ENCODE peak calls at places on chromosomes 16 and 17, in nine cellular contexts. U is left ventricle myocardium inferior, T is cardiac muscle cell, I is heart right ventricle, L is uterus, Y is body of pancreas, C is colonic mucosa, G is foreskin keratinocyte, E is Peyer's patch. P is an unnamed sample.

GRCh38 chr16:88820335-88821025 is 8.8 kb upstream of the APRT start:
- DNase-seq in G (no peak), U (no peak), C (no peak), I (no peak), Y (no peak), E (no peak), L (no peak), T (no peak), P (no peak)

GRCh38 chr17:71409137-71409536 is 711.7 kb upstream of the SOX9 start:
- DNase-seq in T (no peak), E (no peak), C (no peak), L (no peak), U (no peak), I (no peak), Y (no peak), G (no peak), P (no peak)

GRCh38 chr16:53754938-53755910 is 51.3 kb downstream of the FTO start:
- DNase-seq in L (peak; percentile 90), C (peak; percentile 87), U (no peak), T (no peak), G (peak; percentile 55), I (no peak), Y (peak; percentile 70), E (peak; percentile 82), P (peak; percentile 64)

GRCh38 chr17:73013816-73014663 is 78.4 kb downstream of the SLC39A11 start:
- DNase-seq in U (no peak), G (no peak), I (no peak), L (no peak), C (no peak), E (peak; percentile 13), Y (no peak), T (no peak), P (no peak)

GRCh38 chr16:25493136-25493811 is 198.5 kb upstream of the HS3ST4 start:
- DNase-seq in L (no peak), Y (no peak), C (no peak), E (no peak), T (no peak), G (no peak), U (no peak), I (no peak), P (peak; percentile 7)

GRCh38 chr17:65039349-65039988 is 17.1 kb downstream of the GNA13 start:
- DNase-seq in E (peak; percentile 74), U (no peak), L (no peak), C (no peak), T (no peak), G (peak; percentile 82), Y (no peak), I (no peak), P (no peak)

GRCh38 chr16:87146676-87147075 is 170.5 kb downstream of the C16orf95 start:
- DNase-seq in G (no peak), U (no peak), Y (no peak), T (peak; percentile 71), I (no peak), E (no peak), C (no peak), L (no peak), P (no peak)

GRCh38 chr17:33572615-33573014 is 279.5 kb upstream of the ASIC2 start:
- DNase-seq in Y (no peak), I (no peak), U (no peak), L (no peak), T (peak; percentile 55), E (no peak), C (no peak), G (no peak), P (no peak)

GRCh38 chr17:57597531-57598453 is 147.3 kb downstream of the CCDC182 start:
- DNase-seq in Y (peak; percentile 76), I (peak; percentile 81), E (peak; percentile 81), T (peak; percentile 79), U (peak; percentile 60), C (peak; percentile 72), L (peak; percentile 66), G (peak; percentile 29), P (peak; percentile 78)

GRCh38 chr16:69187387-69187890 is 475 bp downstream of the SNTB2 start:
- DNase-seq in Y (peak; percentile 61), I (peak; percentile 32), L (peak; percentile 53), U (peak; percentile 58), G (no peak), C (peak; percentile 56), E (peak; percentile 77), T (peak; percentile 68), P (peak; percentile 56)

GRCh38 chr16:73996624-73997339 is 299.8 kb upstream of the PSMD7 start:
- DNase-seq in L (no peak), U (no peak), Y (no peak), T (no peak), E (no peak), G (no peak), I (no peak), C (peak; percentile 90), P (no peak)

GRCh38 chr17:63543822-63544420 is 6.4 kb upstream of the DCAF7 start:
- DNase-seq in C (no peak), L (no peak), T (no peak), U (no peak), G (no peak), I (no peak), Y (no peak), E (no peak), P (no peak)

DNA sequence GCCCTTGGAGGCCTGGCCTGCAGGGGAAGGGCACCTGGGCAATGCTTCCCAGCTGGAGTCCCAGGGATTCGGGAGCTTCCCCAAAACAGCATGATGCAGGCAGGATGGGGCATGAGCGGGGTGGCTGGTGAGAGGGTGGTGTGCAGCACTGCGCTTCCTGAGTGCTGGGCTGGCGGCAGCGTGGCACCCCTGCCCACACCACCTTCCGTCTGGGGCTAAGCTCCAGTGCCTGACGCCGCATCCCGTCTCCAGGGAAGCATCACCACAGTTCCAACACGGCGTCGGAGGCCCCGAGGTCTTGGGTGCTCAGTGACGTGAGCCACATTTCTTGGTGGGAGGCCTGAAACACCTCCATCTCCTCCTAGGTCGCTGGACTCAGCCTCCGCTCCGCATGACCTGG is 13.8 kb upstream of the MTSS2 start:
- DNase-seq in U (no peak), C (no peak), G (no peak), E (no peak), I (no peak), Y (no peak), L (no peak), T (no peak), P (no peak)
- H3K4me1 ChIP-seq in U (peaks cover 99% of the 10 kb centered on the region), C (peaks cover 8% of the 10 kb centered on the region), G (peaks cover 31% of the 10 kb centered on the region), E (peaks cover 59% of the 10 kb centered on the region), I (peaks cover 78% of the 10 kb centered on the region), Y (no peaks in the 10 kb centered on the region), L (peaks cover 32% of the 10 kb centered on the region), T (peaks cover 74% of the 10 kb centered on the region), P (peaks cover 29% of the 10 kb centered on the region)

DNA sequence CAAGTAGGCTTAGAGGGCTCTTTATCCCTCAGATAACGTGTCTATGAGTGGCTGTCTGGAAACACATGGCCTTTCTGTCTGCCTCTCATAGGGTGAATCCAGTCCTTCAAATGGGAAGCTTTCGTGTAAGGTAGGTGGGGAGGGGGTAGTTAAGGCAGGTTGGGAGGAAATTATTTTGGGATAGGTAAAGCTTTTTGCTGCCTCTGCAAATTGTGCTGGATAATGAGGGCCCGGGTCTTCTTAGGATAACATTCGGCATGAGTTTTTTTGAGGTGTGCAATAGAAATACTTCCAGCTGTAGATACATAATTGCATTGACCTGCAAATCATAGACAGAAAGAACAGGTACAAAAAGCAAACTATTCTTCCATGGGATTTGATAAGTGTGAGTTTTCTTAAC is 189.7 kb downstream of the PRKCA start:
- DNase-seq in L (no peak), U (no peak), C (no peak), G (no peak), T (no peak), I (no peak), E (no peak), Y (no peak), P (no peak)
- H3K4me1 ChIP-seq in L (no peaks in the 10 kb centered on the region), U (no peaks in the 10 kb centered on the region), C (no peaks in the 10 kb centered on the region), G (peaks cover 19% of the 10 kb centered on the region), T (no peaks in the 10 kb centered on the region), I (peaks cover 19% of the 10 kb centered on the region), E (peaks cover 6% of the 10 kb centered on the region), Y (peaks cover 11% of the 10 kb centered on the region), P (peaks cover 30% of the 10 kb centered on the region)

GRCh38 chr17:78406396-78406795 is 27.9 kb downstream of the PGS1 start:
- DNase-seq in U (no peak), T (no peak), I (no peak), L (no peak), E (no peak), C (no peak), Y (no peak), G (no peak), P (no peak)

GRCh38 chr17:78407387-78407990 is 29.0 kb downstream of the PGS1 start:
- DNase-seq in L (no peak), U (no peak), I (no peak), T (peak; percentile 42), Y (no peak), E (no peak), G (no peak), C (no peak), P (no peak)

GRCh38 chr17:78409191-78409621 is 30.8 kb downstream of the PGS1 start:
- DNase-seq in E (peak; percentile 90), I (no peak), G (no peak), T (no peak), U (no peak), L (no peak), Y (peak; percentile 70), C (peak; percentile 95), P (no peak)

GRCh38 chr17:78411241-78411855 is 32.9 kb downstream of the PGS1 start:
- DNase-seq in G (no peak), I (no peak), L (peak; percentile 45), E (peak; percentile 82), C (peak; percentile 87), U (no peak), T (peak; percentile 49), Y (no peak), P (peak; percentile 46)

GRCh38 chr17:78408476-78409020 is 30.1 kb downstream of the PGS1 start:
- DNase-seq in L (no peak), C (peak; percentile 87), G (no peak), T (peak; percentile 19), U (no peak), E (peak; percentile 84), I (no peak), Y (no peak), P (no peak)
- H3K4me1 ChIP-seq in L (peaks cover 5% of the 10 kb centered on the region), C (peaks cover 25% of the 10 kb centered on the region), G (peaks cover 5% of the 10 kb centered on the region), T (peaks cover 47% of the 10 kb centered on the region), U (peaks cover 60% of the 10 kb centered on the region), E (peaks cover 68% of the 10 kb centered on the region), I (peaks cover 66% of the 10 kb centered on the region), Y (peaks cover 24% of the 10 kb centered on the region), P (no peaks in the 10 kb centered on the region)

GRCh38 chr16:77858060-77858459 is 69.7 kb downstream of the VAT1L start:
- DNase-seq in U (no peak), L (no peak), Y (no peak), I (no peak), C (no peak), G (no peak), T (no peak), E (no peak), P (no peak)

GRCh38 chr16:77849640-77850258 is 61.4 kb downstream of the VAT1L start:
- DNase-seq in I (no peak), G (no peak), C (no peak), E (no peak), Y (no peak), T (no peak), U (peak; percentile 22), L (no peak), P (peak; percentile 46)

GRCh38 chr16:77850637-77851330 is 62.4 kb downstream of the VAT1L start:
- DNase-seq in I (no peak), L (no peak), U (no peak), Y (no peak), T (no peak), G (no peak), E (no peak), C (no peak), P (no peak)

GRCh38 chr16:77856455-77857138 is 68.2 kb downstream of the VAT1L start:
- DNase-seq in E (no peak), Y (no peak), T (no peak), U (no peak), C (no peak), I (no peak), G (no peak), L (no peak), P (no peak)

GRCh38 chr16:77853125-77853524 is 64.8 kb downstream of the VAT1L start:
- DNase-seq in Y (no peak), E (no peak), C (no peak), L (no peak), G (no peak), U (no peak), I (no peak), T (no peak), P (no peak)
- H3K4me1 ChIP-seq in Y (no peaks in the 10 kb centered on the region), E (no peaks in the 10 kb centered on the region), C (no peaks in the 10 kb centered on the region), L (no peaks in the 10 kb centered on the region), G (no peaks in the 10 kb centered on the region), U (peaks cover 13% of the 10 kb centered on the region), I (no peaks in the 10 kb centered on the region), T (no peaks in the 10 kb centered on the region), P (no peaks in the 10 kb centered on the region)